ENCODE peak calls at places on chromosome 14, in five cellular contexts. F is neural progenitor cell, Q is GM23248, S is MM.1S, X is GM23338. T is an unnamed sample.

GRCh38 chr14:102248121-102248520 is 56.8 kb downstream of the MOK start:
- DNase-seq in F (no peak), Q (no peak), S (no peak), X (peak; percentile 62), T (no peak)

GRCh38 chr14:35879141-35879648 is 53.1 kb downstream of the BRMS1L start:
- DNase-seq in F (no peak), Q (peak; percentile 49), S (no peak), X (no peak), T (no peak)

GRCh38 chr14:35576260-35576659 is 42.3 kb downstream of the INSM2 start:
- DNase-seq in F (no peak), Q (peak; percentile 6), S (no peak), X (no peak), T (no peak)

GRCh38 chr14:104657114-104657524 is 32.3 kb upstream of the INF2 start:
- DNase-seq in F (no peak), Q (no peak), S (no peak), X (no peak), T (no peak)

GRCh38 chr14:87797001-87797400 is 196.0 kb downstream of the GALC start:
- DNase-seq in F (peak; percentile 24), Q (no peak), S (no peak), X (no peak), T (no peak)

GRCh38 chr14:30872602-30873001 is 1.8 kb upstream of the COCH start:
- DNase-seq in F (peak; percentile 10), Q (no peak), S (no peak), X (peak; percentile 35), T (no peak)

GRCh38 chr14:76195003-76195402 is 43.3 kb downstream of the GPATCH2L start:
- DNase-seq in F (no peak), Q (no peak), S (no peak), X (no peak), T (no peak)

GRCh38 chr14:57962293-57962996 is 96.6 kb upstream of the SLC35F4 start:
- DNase-seq in F (peak; percentile 94), Q (no peak), S (no peak), X (peak; percentile 95), T (no peak)

GRCh38 chr14:104392396-104393198 is 187.0 kb upstream of the C14orf180 start:
- DNase-seq in F (no peak), Q (no peak), S (no peak), X (no peak), T (no peak)

GRCh38 chr14:45096218-45096617 is 12.3 kb downstream of the PRPF39 start:
- DNase-seq in F (no peak), Q (no peak), S (no peak), X (no peak), T (peak; percentile 78)

GRCh38 chr14:105045710-105046326 is 19.4 kb downstream of the GPR132 start:
- DNase-seq in F (peak; percentile 94), Q (peak; percentile 91), S (peak; percentile 64), X (peak; percentile 95), T (peak; percentile 92)

GRCh38 chr14:88037270-88037669 is 32.3 kb downstream of the GPR65 start:
- DNase-seq in F (peak; percentile 28), Q (no peak), S (no peak), X (peak; percentile 16), T (no peak)

GRCh38 chr14:102532204-102532658 is 22.7 kb upstream of the ANKRD9 start:
- DNase-seq in F (no peak), Q (peak; percentile 34), S (no peak), X (no peak), T (peak; percentile 68)

GRCh38 chr14:100589760-100590469 is 2.7 kb upstream of the BEGAIN start:
- DNase-seq in F (no peak), Q (no peak), S (no peak), X (no peak), T (no peak)

GRCh38 chr14:75989134-75989533 is 3.6 kb downstream of the IFT43 start:
- DNase-seq in F (no peak), Q (peak; percentile 82), S (no peak), X (no peak), T (peak; percentile 60)

GRCh38 chr14:74018029-74018703 is 922 bp downstream of the ENTPD5 start:
- DNase-seq in F (no peak), Q (peak; percentile 81), S (no peak), X (no peak), T (peak; percentile 81)
- TF ChIP-seq EZH2phosphoT487 in F (no peak), Q (no peak), S (no peak), X (no peak), T (no peak)

GRCh38 chr14:92519246-92520101 is 5.9 kb downstream of the RIN3 start:
- DNase-seq in F (no peak), Q (no peak), S (no peak), X (no peak), T (no peak)

GRCh38 chr14:92517761-92518160 is 4.2 kb downstream of the RIN3 start:
- DNase-seq in F (no peak), Q (no peak), S (no peak), X (no peak), T (no peak)

GRCh38 chr14:92520102-92520651 is 6.6 kb downstream of the RIN3 start:
- DNase-seq in F (no peak), Q (no peak), S (no peak), X (no peak), T (no peak)

GRCh38 chr14:92523752-92524151 is 10.2 kb downstream of the RIN3 start:
- DNase-seq in F (no peak), Q (no peak), S (no peak), X (no peak), T (no peak)

DNA sequence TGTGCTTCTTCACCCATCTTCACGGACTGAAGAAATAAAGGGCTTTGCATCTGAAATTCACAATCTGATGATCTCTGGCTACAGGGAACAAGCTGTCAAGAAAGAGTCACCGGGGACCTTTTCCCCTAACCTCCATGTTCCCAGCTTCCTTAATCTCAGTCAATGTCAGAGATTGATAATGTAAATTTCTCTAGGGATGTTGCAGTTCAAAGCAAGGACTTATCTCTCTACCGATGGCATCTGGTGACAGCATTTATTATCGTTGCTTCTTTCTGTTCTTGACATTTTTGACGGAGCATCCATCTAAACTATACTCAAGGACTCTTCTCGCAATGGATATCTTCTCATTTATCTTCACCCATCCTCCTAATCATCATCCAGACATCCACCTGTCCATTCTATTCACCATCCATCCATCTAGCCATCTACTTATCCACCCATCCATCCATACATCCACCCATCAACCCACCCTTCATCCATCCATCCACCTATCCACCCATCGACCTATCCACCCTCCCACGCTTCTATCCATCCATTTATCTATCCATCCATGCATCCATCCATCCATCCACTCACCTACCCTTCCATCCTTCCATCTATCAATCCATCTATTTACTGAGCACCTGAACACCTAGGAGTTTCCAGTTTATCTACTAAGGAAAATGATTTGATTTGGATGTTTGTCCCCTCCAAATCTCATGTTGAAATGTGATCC is 7.3 kb downstream of the RIN3 start:
- DNase-seq in F (no peak), Q (no peak), S (no peak), X (no peak), T (no peak)
- H3K79me2 ChIP-seq in F (no peaks in the 10 kb centered on the region), Q (peaks cover 99% of the 10 kb centered on the region), S (no peaks in the 10 kb centered on the region), X (no peaks in the 10 kb centered on the region), T (peaks cover 4% of the 10 kb centered on the region)

GRCh38 chr14:37622231-37622923 is 26.9 kb downstream of the TTC6 start:
- DNase-seq in F (peak; percentile 76), Q (peak; percentile 37), S (no peak), X (peak; percentile 86), T (no peak)
- TF ChIP-seq EZH2 in F (peak; percentile 90), Q (no peak), S (no peak), X (peak; percentile 56), T (no peak)

DNA sequence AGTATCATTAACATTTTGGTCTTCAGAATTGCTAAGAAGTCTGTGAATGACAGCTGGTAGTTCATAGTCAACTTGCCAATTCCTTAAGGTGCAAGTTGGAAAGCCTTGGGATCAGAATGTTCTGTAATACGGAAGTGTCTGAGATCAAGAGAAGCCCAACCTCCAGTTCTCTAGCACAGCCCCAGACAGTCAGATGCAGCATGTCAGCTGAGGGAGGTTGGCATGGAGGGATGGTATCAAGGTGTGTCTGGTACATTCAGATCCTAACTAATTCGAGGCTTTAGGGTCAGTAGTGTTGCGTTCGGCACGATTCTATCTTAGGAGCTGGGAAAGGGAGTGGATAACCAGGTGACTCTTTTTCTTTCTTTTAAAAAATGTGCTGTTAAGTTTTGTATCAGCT is 38.3 kb downstream of the FNTB start:
- DNase-seq in F (no peak), Q (no peak), S (no peak), X (no peak), T (no peak)
- TF ChIP-seq EZH2phosphoT487 in F (no peak), Q (no peak), S (no peak), X (no peak), T (no peak)

GRCh38 chr14:73729015-73729330 is 14.8 kb upstream of the PNMA1 start:
- DNase-seq in F (no peak), Q (no peak), S (no peak), X (no peak), T (no peak)
- H3K79me2 ChIP-seq in F (no peaks in the 10 kb centered on the region), Q (peaks cover 62% of the 10 kb centered on the region), S (peaks cover 6% of the 10 kb centered on the region), X (no peaks in the 10 kb centered on the region), T (peaks cover 25% of the 10 kb centered on the region)

DNA sequence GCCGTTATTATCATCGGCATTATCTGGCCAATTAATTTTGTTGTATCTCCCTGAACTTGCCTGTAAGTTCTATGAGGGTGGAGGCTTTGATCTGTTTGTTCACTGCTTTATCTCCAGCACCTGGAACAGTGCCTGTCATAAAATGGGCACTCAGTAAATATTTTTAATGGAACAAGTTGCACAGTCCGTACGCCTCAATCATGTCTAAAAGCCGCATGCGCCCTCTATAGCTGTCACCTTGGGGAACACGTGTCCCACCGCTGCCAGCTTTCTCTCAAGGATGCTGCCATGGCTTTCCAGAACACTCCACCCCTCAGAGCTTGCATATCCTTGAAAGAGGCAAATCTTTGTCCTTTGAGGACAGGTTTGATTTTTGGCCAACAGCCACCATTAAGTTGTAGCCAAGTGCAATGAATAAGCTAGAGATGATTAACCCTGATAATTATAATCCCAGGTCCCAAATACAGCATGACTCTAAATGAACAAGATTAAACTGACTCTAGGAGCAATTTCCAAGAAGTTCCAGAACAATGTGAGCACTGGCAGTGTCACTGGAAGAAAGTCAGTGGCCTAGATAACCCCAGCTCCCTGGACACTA is 55.1 kb downstream of the ERH start:
- DNase-seq in F (no peak), Q (no peak), S (no peak), X (no peak), T (no peak)
- TF ChIP-seq EZH2 in F (no peak), Q (no peak), S (no peak), X (no peak), T (no peak)

GRCh38 chr14:90808759-90809529 is 7.3 kb downstream of the TTC7B start:
- DNase-seq in F (no peak), Q (peak; percentile 39), S (no peak), X (no peak), T (no peak)

GRCh38 chr14:90809530-90810312 is 6.5 kb downstream of the TTC7B start:
- DNase-seq in F (no peak), Q (no peak), S (no peak), X (no peak), T (no peak)

GRCh38 chr14:90810808-90811207 is 5.4 kb downstream of the TTC7B start:
- DNase-seq in F (no peak), Q (no peak), S (no peak), X (no peak), T (no peak)

GRCh38 chr14:90812109-90812508 is 4.1 kb downstream of the TTC7B start:
- DNase-seq in F (no peak), Q (no peak), S (no peak), X (no peak), T (no peak)

GRCh38 chr14:90811641-90812040 is 4.6 kb downstream of the TTC7B start:
- DNase-seq in F (peak; percentile 66), Q (no peak), S (no peak), X (no peak), T (no peak)
- TF ChIP-seq EZH2phosphoT487 in F (no peak), Q (no peak), S (no peak), X (no peak), T (no peak)

T was measured in PC-3.